ENCODE peak calls at places on chromosomes 11 and 22, in six cellular contexts. P is dorsolateral prefrontal cortex, R is choroid plexus epithelial cell, B is HCT116, I is tibial nerve, V is cardiac muscle cell. A is an unnamed sample.

GRCh38 chr11:2674681-2675131 is 25.1 kb downstream of the KCNQ1OT1 start:
- DNase-seq in R (no peak), I (no peak), P (peak), V (no peak), B (no peak), A (no peak)

GRCh38 chr11:33691051-33691864 is 9.4 kb downstream of the C11orf91 start:
- DNase-seq in B (peak), P (no peak), I (no peak), V (no peak), R (no peak), A (no peak)

GRCh38 chr11:102347526-102348331 is 715 bp downstream of the BIRC2 start:
- DNase-seq in R (peak), P (no peak), V (peak), I (no peak), B (no peak), A (no peak)

GRCh38 chr11:30706276-30706675 is 120.1 kb upstream of the MPPED2 start:
- DNase-seq in B (no peak), V (no peak), P (no peak), I (no peak), R (no peak), A (no peak)

GRCh38 chr11:112321521-112322172 is 61.0 kb upstream of the PLET1 start:
- DNase-seq in B (peak), R (peak), V (peak), I (no peak), P (no peak), A (no peak)

GRCh38 chr11:16356751-16357365 is 512 bp upstream of the SOX6 start:
- DNase-seq in R (no peak), V (no peak), I (no peak), B (no peak), P (no peak), A (no peak)

GRCh38 chr22:26476705-26477340 is 6.8 kb downstream of the HPS4 start:
- DNase-seq in I (no peak), R (peak), B (no peak), V (peak), P (no peak), A (no peak)

GRCh38 chr11:104565581-104565956 is 332.7 kb downstream of the CASP12 start:
- DNase-seq in R (no peak), V (no peak), B (no peak), P (no peak), I (no peak), A (no peak)

GRCh38 chr11:4919250-4919649 is at the start of gene OR51G2:
- DNase-seq in P (no peak), B (no peak), R (no peak), I (no peak), V (no peak), A (no peak)

GRCh38 chr11:2567026-2567671 is 122.3 kb downstream of the KCNQ1 start:
- DNase-seq in V (no peak), P (peak), B (no peak), R (no peak), I (no peak), A (no peak)

GRCh38 chr11:10600570-10601248 is 32.2 kb upstream of the LYVE1 start:
- DNase-seq in P (no peak), R (no peak), B (no peak), I (no peak), V (no peak), A (no peak)

GRCh38 chr11:27329867-27330632 is 33.0 kb downstream of the CCDC34 start:
- DNase-seq in R (peak), P (no peak), V (no peak), I (no peak), B (no peak), A (no peak)

GRCh38 chr11:109984634-109985289 is 108.4 kb upstream of the ZC3H12C start:
- DNase-seq in R (peak), V (peak), I (no peak), B (no peak), P (no peak), A (no peak)

GRCh38 chr11:57658023-57658361 is 430 bp downstream of the CLP1 start:
- DNase-seq in V (no peak), P (no peak), B (no peak), R (no peak), I (no peak), A (no peak)

GRCh38 chr11:44408141-44408540 is 98.2 kb upstream of the ALX4 start:
- DNase-seq in B (no peak), I (no peak), P (no peak), V (no peak), R (no peak), A (no peak)

GRCh38 chr11:61815790-61816735 is 740 bp downstream of the FADS1 start:
- DNase-seq in P (peak), B (peak), V (peak), R (peak), I (peak), A (peak)

GRCh38 chr11:20731676-20732075 is 62.3 kb downstream of the NELL1 start:
- DNase-seq in R (no peak), I (no peak), V (no peak), B (no peak), P (no peak), A (no peak)

GRCh38 chr11:134509381-134510068 is 97.5 kb upstream of the B3GAT1 start:
- DNase-seq in B (no peak), V (no peak), P (no peak), I (no peak), R (no peak), A (peak)

DNA sequence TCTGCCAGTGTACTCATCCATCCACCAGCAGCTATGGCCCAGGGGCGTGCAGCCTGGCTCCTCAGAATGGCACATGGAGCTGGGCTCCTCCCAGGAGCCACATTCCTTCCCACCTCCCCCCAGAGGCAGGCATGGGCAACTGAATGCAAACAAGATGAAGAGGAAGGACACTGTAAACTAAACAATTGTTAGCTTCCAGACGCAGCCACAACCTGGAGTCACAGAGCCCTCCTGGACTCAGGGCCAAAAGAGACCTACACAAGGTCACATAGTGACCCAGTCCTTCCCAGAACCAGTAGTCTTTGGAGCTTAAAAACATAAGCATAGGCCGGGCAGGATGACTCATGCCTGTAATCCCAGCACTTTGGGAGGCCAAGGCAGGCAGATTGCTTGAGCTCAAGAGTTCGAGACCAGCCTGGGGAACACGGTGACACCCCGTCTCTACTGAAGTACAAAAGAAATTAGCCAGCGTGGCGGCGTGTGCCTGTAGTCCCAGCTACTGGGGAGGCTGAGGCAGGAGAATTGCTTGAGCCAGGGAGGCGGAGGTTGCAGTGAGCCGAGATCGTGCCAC is 30.7 kb upstream of the CLDN5 start:
- DNase-seq in B (peak), V (peak), P (peak), I (no peak), R (peak), A (no peak)
- TF ChIP-seq CTCF in B (peak), V (peak), P (no peak), I (no peak), R (peak), A (no peak)

GRCh38 chr11:119482561-119483001 is 59.6 kb upstream of the THY1 start:
- DNase-seq in P (no peak), I (no peak), R (no peak), V (no peak), B (no peak), A (no peak)

GRCh38 chr11:119481021-119481666 is 58.2 kb upstream of the THY1 start:
- DNase-seq in P (peak), V (peak), I (peak), R (peak), B (no peak), A (peak)

GRCh38 chr11:119483341-119483880 is 60.4 kb upstream of the THY1 start:
- DNase-seq in I (no peak), V (no peak), R (no peak), B (no peak), P (no peak), A (no peak)

GRCh38 chr11:119480375-119481020 is 57.5 kb upstream of the THY1 start:
- DNase-seq in I (no peak), P (no peak), B (no peak), R (no peak), V (no peak), A (no peak)

DNA sequence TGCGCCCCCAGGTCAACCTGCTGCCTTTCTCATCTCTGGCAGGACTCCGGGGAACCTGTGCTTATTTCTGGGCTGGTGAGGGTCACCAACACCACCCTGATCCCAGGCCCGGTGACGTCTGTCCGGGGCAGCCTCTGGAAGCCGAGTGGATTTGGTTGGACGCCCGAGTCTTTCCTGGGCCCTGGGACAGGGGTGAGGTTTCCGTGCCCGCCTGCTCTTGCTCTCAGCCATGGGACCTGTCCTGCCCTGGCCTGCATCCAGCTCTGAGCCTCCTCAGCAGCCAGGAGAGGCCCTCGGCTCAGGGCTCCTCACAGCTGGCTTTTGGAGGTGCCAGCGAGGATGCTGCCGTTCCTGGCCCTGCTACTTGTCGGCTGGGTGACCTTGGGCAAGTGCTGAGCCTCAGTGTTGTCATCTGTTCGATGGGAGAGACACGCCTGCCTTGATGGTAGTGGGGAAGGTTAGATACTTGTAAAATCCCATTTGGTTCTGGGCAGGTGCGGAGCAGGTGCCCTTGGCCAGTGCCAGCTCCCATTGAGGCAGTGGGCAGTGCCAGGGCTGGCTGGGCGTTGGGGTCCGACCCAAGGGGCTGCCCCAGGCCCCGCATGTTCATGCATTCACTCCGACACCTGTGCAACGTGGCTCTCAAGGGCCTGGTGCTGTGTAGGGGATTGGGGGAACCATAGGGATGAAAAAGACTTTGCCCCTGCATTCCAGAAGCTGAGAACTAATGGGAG is 58.9 kb upstream of the THY1 start:
- DNase-seq in R (no peak), P (no peak), V (no peak), B (no peak), I (no peak), A (no peak)
- TF ChIP-seq CTCF in R (no peak), P (peak), V (no peak), B (no peak), I (no peak), A (peak)

GRCh38 chr11:132402056-132402684 is 1031.8 kb downstream of the NTM start:
- DNase-seq in R (peak), B (no peak), V (peak), P (peak), I (no peak), A (no peak)
- TF ChIP-seq CTCF in R (peak), B (no peak), V (peak), P (peak), I (peak), A (no peak)

GRCh38 chr22:22408731-22409696 is 99.5 kb downstream of the ZNF280B start:
- DNase-seq in P (no peak), B (peak), I (no peak), R (peak), V (peak), A (no peak)
- TF ChIP-seq CTCF in P (peak), B (peak), I (peak), R (peak), V (peak), A (no peak)

GRCh38 chr11:115990004-115990447 is 485.8 kb upstream of the CADM1 start:
- DNase-seq in V (no peak), P (no peak), I (no peak), R (no peak), B (no peak), A (no peak)
- TF ChIP-seq CTCF in V (peak), P (peak), I (peak), R (peak), B (peak), A (peak)

DNA sequence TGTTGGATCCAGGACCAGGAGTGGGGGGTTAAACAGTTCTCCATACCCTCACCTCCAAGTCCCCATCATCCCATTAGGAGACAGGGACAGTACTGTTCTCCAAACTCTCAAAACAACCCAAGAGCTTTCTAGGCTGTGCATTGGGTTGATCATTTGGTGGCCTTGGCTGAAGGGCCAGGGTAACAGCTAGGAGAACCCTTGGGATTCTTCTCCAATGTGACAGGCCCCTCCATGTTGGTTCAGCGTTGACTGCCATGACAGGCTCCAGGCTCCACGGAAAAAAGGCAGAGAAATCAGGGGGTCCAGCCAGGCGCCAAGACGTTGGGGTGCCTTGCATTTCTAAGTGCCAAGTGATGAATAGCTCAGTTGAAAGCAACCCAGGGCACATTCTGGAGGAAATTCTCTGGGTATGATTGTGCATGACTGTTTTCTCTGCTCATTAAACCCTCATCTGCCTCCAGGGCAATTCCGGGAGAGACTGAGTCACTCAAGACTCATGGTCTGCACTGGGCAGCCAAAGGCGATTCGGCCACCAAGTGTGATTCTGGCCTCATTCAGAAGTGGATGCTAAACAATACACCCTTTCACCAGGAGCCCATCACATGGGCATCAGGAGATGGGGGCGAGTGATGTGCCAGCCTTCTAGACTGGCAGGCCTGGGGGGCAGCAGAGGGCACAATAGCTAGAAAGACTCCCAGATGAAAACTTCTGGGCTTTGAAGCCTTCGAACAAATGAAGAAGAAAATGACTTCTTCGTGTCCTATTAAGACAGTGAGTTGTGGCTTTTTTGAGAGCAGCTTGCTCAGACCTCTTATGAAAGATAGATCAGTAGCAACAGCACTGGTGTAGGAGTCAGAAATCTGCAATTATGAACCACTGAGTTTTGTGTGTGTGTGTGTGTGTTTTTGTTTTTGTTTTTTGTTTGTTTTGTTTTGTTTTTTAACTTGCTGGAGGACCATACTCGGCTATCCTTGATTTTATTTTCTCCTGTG is 27.7 kb downstream of the CD44 start:
- DNase-seq in I (no peak), P (peak), V (peak), B (peak), R (peak), A (no peak)
- TF ChIP-seq CTCF in I (no peak), P (no peak), V (no peak), B (no peak), R (no peak), A (no peak)

GRCh38 chr11:72814139-72814830 is at the start of gene ATG16L2:
- DNase-seq in B (peak), P (peak), R (peak), I (peak), V (peak), A (peak)
- TF ChIP-seq CTCF in B (no peak), P (peak), R (no peak), I (peak), V (peak), A (no peak)

DNA sequence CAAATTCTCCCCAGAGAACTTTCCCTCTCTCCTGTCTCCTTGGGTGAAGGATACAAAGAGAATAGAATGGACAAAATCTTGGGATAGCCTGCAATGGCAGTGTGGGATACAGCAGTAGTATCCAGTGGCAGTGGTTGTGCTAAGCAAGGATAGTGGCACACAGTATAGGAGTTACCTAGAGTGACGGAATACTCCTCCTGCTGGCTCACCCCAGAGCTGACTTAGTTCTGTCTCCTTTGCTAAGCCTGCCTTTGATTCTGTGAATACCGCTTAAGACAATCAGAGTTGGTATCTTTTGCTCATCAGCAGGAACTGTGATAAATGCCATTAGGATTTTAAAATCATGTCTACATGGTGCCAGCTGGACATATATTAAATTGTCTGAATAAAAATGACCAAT is 404.3 kb downstream of the JRKL start:
- DNase-seq in P (no peak), I (no peak), V (no peak), B (no peak), R (no peak), A (no peak)
- TF ChIP-seq CTCF in P (no peak), I (no peak), V (no peak), B (no peak), R (no peak), A (no peak)

DNA sequence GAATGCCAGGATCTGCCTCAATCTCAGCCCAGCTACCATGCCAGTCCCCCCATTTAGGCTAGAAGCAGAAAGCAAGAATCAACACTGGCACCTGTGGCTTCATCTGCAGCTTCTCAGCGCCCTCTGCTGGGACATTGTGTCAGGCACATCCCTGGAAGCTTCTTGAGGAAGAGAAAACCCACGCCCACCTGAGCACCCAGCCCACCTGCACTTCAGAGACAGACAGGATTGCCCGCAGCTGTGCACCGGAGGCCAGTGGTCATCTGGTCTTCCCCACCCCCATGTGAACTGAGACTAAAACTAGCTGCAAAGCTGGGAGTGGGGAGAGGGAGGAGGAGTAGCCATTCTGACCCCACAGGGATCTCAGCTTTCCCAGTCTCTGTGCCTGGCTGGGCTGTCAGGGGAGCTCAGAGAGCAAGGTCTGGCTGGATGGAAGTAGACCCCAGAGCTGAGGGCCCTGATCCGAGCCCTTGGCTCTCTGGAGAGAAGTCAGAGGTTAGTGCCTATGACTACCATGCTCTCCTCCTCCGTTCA is 66.8 kb downstream of the FEZ1 start:
- DNase-seq in B (peak), R (peak), P (peak), V (peak), I (no peak), A (peak)
- TF ChIP-seq CTCF in B (peak), R (peak), P (peak), V (peak), I (peak), A (peak)